ENCODE peak calls at places on chromosomes 4 and X, in four cellular contexts. T is HTR-8/SVneo; Z is lung microvascular endothelial cell; N is activated CD4-positive, alpha-beta T cell treated with anti-CD3 and anti-CD28 coated beads for 36 hours. Y is an unnamed sample.

GRCh38 chr4:163808091-163808490 is 313.6 kb downstream of the TMA16 start:
- DNase-seq in T (no peak), Z (peak), N (no peak), Y (no peak)

GRCh38 chr4:38101563-38101962 is 141.4 kb downstream of the PTTG2 start:
- DNase-seq in T (no peak), Z (no peak), N (no peak), Y (no peak)

GRCh38 chr4:186266699-186267467 is 894 bp downstream of the F11 start:
- DNase-seq in T (no peak), Z (no peak), N (no peak), Y (no peak)

GRCh38 chr4:129335263-129335662 is 239.3 kb downstream of the C4orf33 start:
- DNase-seq in T (no peak), Z (no peak), N (no peak), Y (no peak)

GRCh38 chrX:24646745-24647182 is 383 bp downstream of the PCYT1B start:
- DNase-seq in T (no peak), Z (no peak), N (no peak), Y (peak)

GRCh38 chr4:3399277-3400194 is 42.2 kb upstream of the HGFAC start:
- DNase-seq in T (no peak), Z (no peak), N (no peak), Y (peak)

GRCh38 chrX:9938516-9938915 is 28.6 kb upstream of the CLDN34 start:
- DNase-seq in T (no peak), Z (no peak), N (no peak), Y (no peak)

GRCh38 chr4:188196134-188196735 is 57.0 kb downstream of the TRIML1 start:
- DNase-seq in T (no peak), Z (no peak), N (no peak), Y (no peak)

GRCh38 chr4:43471950-43472349 is 579.4 kb downstream of the GRXCR1 start:
- DNase-seq in T (no peak), Z (no peak), N (no peak), Y (no peak)

GRCh38 chrX:11591712-11592351 is 73.9 kb downstream of the ARHGAP6 start:
- DNase-seq in T (no peak), Z (no peak), N (peak), Y (peak)

GRCh38 chr4:150211821-150212445 is 133.7 kb downstream of the DCLK2 start:
- DNase-seq in T (no peak), Z (no peak), N (no peak), Y (no peak)

GRCh38 chrX:68998716-68999115 is 166.5 kb downstream of the PJA1 start:
- DNase-seq in T (no peak), Z (no peak), N (no peak), Y (no peak)

GRCh38 chr4:174996079-174996478 is 77.9 kb downstream of the ADAM29 start:
- DNase-seq in T (no peak), Z (no peak), N (no peak), Y (no peak)

GRCh38 chr4:127732623-127733199 is 2.5 kb downstream of the SLC25A31 start:
- DNase-seq in T (peak), Z (peak), N (no peak), Y (peak)

GRCh38 chr4:38621004-38621684 is 42.9 kb upstream of the KLF3 start:
- DNase-seq in T (peak), Z (no peak), N (no peak), Y (no peak)

GRCh38 chr4:140363051-140363450 is 10.4 kb upstream of the SCOC start:
- DNase-seq in T (no peak), Z (no peak), N (no peak), Y (no peak)

GRCh38 chrX:135081695-135082094 is 29.8 kb upstream of the RTL8A start:
- DNase-seq in T (no peak), Z (no peak), N (no peak), Y (no peak)

Y was measured in endothelial cell of umbilical vein.